ENCODE peak calls at places on chromosomes 13 and 19, in six cellular contexts. J, U, S, F, Q and Z are unnamed samples.

GRCh38 chr13:114015608-114016295 is 41.9 kb upstream of the C13orf46 start:
- DNase-seq in J (no peak), U (no peak), S (no peak), F (peak), Q (no peak), Z (no peak)

GRCh38 chr19:310141-310651 is 19.0 kb upstream of the PLPP2 start:
- DNase-seq in J (no peak), U (no peak), S (no peak), F (no peak), Q (no peak), Z (no peak)

GRCh38 chr19:13077233-13077632 is 25.4 kb downstream of the LYL1 start:
- DNase-seq in J (no peak), U (no peak), S (no peak), F (no peak), Q (no peak), Z (no peak)

GRCh38 chr19:43759515-43759914 is 4.8 kb upstream of the SMG9 start:
- DNase-seq in J (no peak), U (no peak), S (no peak), F (peak), Q (no peak), Z (no peak)

GRCh38 chr13:104466016-104466415 is 1399.8 kb upstream of the SLC10A2 start:
- DNase-seq in J (no peak), U (no peak), S (no peak), F (no peak), Q (no peak), Z (no peak)

GRCh38 chr19:47518139-47518538 is 3.3 kb upstream of the NAPA start:
- DNase-seq in J (no peak), U (peak), S (peak), F (no peak), Q (no peak), Z (no peak)

GRCh38 chr19:13260883-13261653 is 110.9 kb downstream of the IER2 start:
- DNase-seq in J (no peak), U (no peak), S (no peak), F (peak), Q (peak), Z (no peak)

GRCh38 chr13:67369895-67370660 is 139.9 kb upstream of the PCDH9 start:
- DNase-seq in J (no peak), U (no peak), S (no peak), F (peak), Q (no peak), Z (no peak)

GRCh38 chr19:2477732-2478191 is 1.8 kb downstream of the GADD45B start:
- DNase-seq in J (no peak), U (no peak), S (no peak), F (peak), Q (no peak), Z (no peak)